ENCODE peak calls at places on chromosomes 13 and 19, in nine cellular contexts. E, B, A, P, Q, V, G, N and M are unnamed samples.

GRCh38 chr19:1172353-1173159 is 1.5 kb downstream of the SBNO2 start:
- DNase-seq in N (no peak), Q (peak), A (no peak), B (peak), P (no peak), V (peak), E (peak), G (no peak), M (peak)

GRCh38 chr19:52188822-52189744 is 769 bp upstream of the PPP2R1A start:
- DNase-seq in P (peak), B (peak), V (no peak), N (peak), G (no peak), Q (no peak), A (no peak), E (peak), M (no peak)

GRCh38 chr13:22144806-22145205 is 473.9 kb downstream of the FGF9 start:
- DNase-seq in V (no peak), B (no peak), A (no peak), E (no peak), Q (no peak), P (no peak), N (no peak), G (no peak), M (no peak)

GRCh38 chr19:42410371-42410770 is 16.8 kb downstream of the LIPE start:
- DNase-seq in P (no peak), E (no peak), G (no peak), N (no peak), B (no peak), Q (no peak), V (no peak), A (no peak), M (no peak)

GRCh38 chr19:42042455-42043170 is 27.4 kb downstream of the GRIK5 start:
- DNase-seq in Q (no peak), P (no peak), E (no peak), N (no peak), V (no peak), A (no peak), B (no peak), G (no peak), M (no peak)

GRCh38 chr13:104286566-104287290 is 1220.5 kb upstream of the SLC10A2 start:
- DNase-seq in N (no peak), G (no peak), E (no peak), A (no peak), P (no peak), Q (peak), V (no peak), B (no peak), M (no peak)

GRCh38 chr19:662962-663681 is at the start of gene RNF126:
- DNase-seq in B (peak), G (no peak), E (peak), V (peak), Q (peak), P (peak), A (no peak), N (peak), M (peak)

GRCh38 chr13:30864352-30865130 is 41.5 kb upstream of the MEDAG start:
- DNase-seq in G (peak), A (peak), V (peak), Q (no peak), B (no peak), N (no peak), P (no peak), E (no peak), M (no peak)

GRCh38 chr19:7778081-7778480 is 15.0 kb downstream of the CLEC4M start:
- DNase-seq in N (no peak), Q (no peak), P (no peak), E (no peak), G (no peak), V (no peak), B (no peak), A (no peak), M (no peak)

GRCh38 chr19:18007605-18007938 is 398 bp upstream of the ARRDC2 start:
- DNase-seq in A (no peak), E (no peak), B (no peak), G (no peak), N (no peak), V (no peak), P (no peak), Q (no peak), M (no peak)

GRCh38 chr19:34963531-34964406 is at the start of gene ZNF792:
- DNase-seq in B (peak), Q (peak), V (peak), A (no peak), P (peak), N (no peak), G (no peak), E (peak), M (peak)

GRCh38 chr19:13172335-13173128 is 22.3 kb downstream of the IER2 start:
- DNase-seq in V (peak), N (peak), E (no peak), A (no peak), B (peak), P (no peak), Q (peak), G (no peak), M (peak)

GRCh38 chr19:7540761-7541480 is 5.4 kb downstream of the PNPLA6 start:
- DNase-seq in P (no peak), G (no peak), N (no peak), Q (peak), V (peak), B (no peak), A (no peak), E (peak), M (peak)

GRCh38 chr19:50906217-50906616 is 5.0 kb downstream of the KLK4 start:
- DNase-seq in B (peak), G (no peak), A (no peak), V (peak), P (peak), N (no peak), E (peak), Q (peak), M (peak)

DNA sequence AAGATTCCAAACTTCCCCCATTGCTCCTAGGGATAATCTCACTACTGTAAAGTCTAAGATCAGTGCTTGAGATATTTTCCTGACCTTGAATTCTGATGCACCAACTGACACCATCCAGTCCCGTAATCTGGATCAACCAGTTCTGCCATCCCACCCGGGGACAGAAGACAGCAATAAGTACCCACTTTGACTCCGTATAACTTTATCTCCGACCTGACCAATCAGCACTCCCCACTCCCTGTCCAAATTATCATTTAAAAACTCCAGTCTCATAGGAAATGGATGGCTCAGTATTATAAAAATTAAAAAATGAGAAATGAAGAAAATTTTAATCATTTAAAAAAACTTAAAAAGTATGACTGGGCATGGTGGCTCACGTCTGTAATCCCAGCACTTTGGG is 61.4 kb upstream of the ABCC4 start:
- DNase-seq in V (no peak), A (no peak), E (no peak), B (no peak), G (no peak), Q (no peak), N (no peak), P (no peak), M (no peak)
- TF ChIP-seq CTCF in V (no peak), A (no peak), E (no peak), B (no peak), G (no peak), Q (no peak), N (no peak), P (no peak), M (no peak)

GRCh38 chr13:51260154-51260553 is 38.0 kb downstream of the FAM124A start:
- DNase-seq in N (no peak), G (no peak), V (no peak), E (no peak), Q (no peak), B (no peak), A (no peak), P (no peak), M (no peak)

GRCh38 chr13:51258612-51259358 is 36.6 kb downstream of the FAM124A start:
- DNase-seq in N (no peak), P (peak), V (no peak), B (no peak), Q (no peak), G (no peak), E (peak), A (no peak), M (no peak)

GRCh38 chr13:51259359-51259645 is 37.1 kb downstream of the FAM124A start:
- DNase-seq in V (no peak), G (no peak), A (no peak), N (no peak), E (no peak), B (no peak), P (no peak), Q (no peak), M (no peak)

GRCh38 chr13:51262501-51263211 is 40.5 kb downstream of the FAM124A start:
- DNase-seq in B (no peak), N (no peak), G (no peak), V (no peak), E (peak), P (no peak), Q (no peak), A (no peak), M (no peak)

GRCh38 chr13:51261610-51262249 is 39.5 kb downstream of the FAM124A start:
- DNase-seq in E (no peak), Q (no peak), B (no peak), G (no peak), V (no peak), P (no peak), A (no peak), N (no peak), M (no peak)
- TF ChIP-seq CTCF in E (no peak), Q (no peak), B (no peak), G (no peak), V (no peak), P (no peak), A (no peak), N (no peak), M (no peak)

GRCh38 chr13:83943530-83944279 is 61.4 kb upstream of the SLITRK1 start:
- DNase-seq in N (no peak), Q (peak), E (no peak), V (no peak), G (no peak), A (no peak), P (no peak), B (no peak), M (no peak)
- TF ChIP-seq CTCF in N (no peak), Q (peak), E (no peak), V (no peak), G (no peak), A (no peak), P (no peak), B (no peak), M (no peak)

GRCh38 chr19:43759515-43759914 is 4.8 kb upstream of the SMG9 start:
- DNase-seq in G (peak), B (no peak), N (no peak), A (no peak), V (peak), E (no peak), Q (peak), P (no peak), M (peak)
- TF ChIP-seq CTCF in G (peak), B (no peak), N (no peak), A (peak), V (peak), E (no peak), Q (peak), P (peak), M (peak)

DNA sequence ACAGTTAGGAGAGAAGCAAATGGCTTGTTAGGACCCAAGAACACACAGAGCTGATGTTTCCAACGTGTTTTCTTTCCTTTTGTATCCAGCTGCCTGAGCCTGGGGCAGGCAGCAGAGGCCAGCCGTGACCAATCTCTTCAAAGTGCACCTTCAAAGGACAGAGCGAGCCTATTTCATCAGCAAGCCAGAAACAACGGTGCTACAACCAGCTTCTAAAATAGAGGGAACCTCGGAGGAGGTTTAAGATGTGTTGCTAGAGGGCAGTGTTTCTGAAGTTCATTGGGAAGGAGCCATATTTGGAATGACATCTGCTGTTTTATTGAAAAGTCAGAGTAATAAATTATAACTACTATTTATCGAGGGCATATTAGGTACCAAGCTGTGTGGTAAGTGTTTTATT is 56.2 kb upstream of the RFC3 start:
- DNase-seq in B (no peak), V (no peak), Q (peak), E (peak), G (no peak), P (peak), A (no peak), N (no peak), M (peak)
- TF ChIP-seq CTCF in B (no peak), V (peak), Q (peak), E (peak), G (peak), P (peak), A (no peak), N (no peak), M (no peak)

DNA sequence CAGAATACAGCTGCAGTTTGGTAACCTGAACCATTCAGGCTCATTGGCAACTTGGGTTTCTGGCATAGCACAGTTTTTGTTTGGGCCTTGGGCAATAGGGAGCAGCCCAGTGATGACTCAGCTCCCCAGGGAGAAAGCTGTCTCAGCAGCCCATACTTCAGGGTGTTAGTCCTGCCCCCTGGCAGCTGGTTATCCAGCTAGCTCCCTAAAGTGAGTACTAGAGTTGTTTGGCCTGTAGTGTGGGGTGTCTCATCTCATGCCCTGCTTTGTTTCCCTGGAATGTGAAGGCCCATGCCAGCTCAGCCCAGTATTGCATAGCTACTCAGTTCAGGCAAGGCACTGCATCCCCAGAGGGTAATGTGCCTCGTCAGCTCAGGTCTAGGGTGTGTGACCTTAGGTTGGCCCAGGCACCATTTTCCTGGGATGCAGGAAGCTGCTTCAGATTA is 18.2 kb upstream of the ZNF543 start:
- DNase-seq in Q (peak), A (peak), N (no peak), E (no peak), G (peak), B (no peak), P (no peak), V (peak), M (peak)
- TF ChIP-seq CTCF in Q (peak), A (no peak), N (no peak), E (no peak), G (no peak), B (no peak), P (no peak), V (no peak), M (no peak)

GRCh38 chr13:92164822-92165221 is 766.4 kb downstream of the GPC5 start:
- DNase-seq in P (no peak), N (no peak), G (no peak), E (no peak), B (no peak), A (no peak), Q (no peak), V (no peak), M (no peak)
- TF ChIP-seq CTCF in P (no peak), N (no peak), G (no peak), E (no peak), B (no peak), A (no peak), Q (no peak), V (no peak), M (no peak)

DNA sequence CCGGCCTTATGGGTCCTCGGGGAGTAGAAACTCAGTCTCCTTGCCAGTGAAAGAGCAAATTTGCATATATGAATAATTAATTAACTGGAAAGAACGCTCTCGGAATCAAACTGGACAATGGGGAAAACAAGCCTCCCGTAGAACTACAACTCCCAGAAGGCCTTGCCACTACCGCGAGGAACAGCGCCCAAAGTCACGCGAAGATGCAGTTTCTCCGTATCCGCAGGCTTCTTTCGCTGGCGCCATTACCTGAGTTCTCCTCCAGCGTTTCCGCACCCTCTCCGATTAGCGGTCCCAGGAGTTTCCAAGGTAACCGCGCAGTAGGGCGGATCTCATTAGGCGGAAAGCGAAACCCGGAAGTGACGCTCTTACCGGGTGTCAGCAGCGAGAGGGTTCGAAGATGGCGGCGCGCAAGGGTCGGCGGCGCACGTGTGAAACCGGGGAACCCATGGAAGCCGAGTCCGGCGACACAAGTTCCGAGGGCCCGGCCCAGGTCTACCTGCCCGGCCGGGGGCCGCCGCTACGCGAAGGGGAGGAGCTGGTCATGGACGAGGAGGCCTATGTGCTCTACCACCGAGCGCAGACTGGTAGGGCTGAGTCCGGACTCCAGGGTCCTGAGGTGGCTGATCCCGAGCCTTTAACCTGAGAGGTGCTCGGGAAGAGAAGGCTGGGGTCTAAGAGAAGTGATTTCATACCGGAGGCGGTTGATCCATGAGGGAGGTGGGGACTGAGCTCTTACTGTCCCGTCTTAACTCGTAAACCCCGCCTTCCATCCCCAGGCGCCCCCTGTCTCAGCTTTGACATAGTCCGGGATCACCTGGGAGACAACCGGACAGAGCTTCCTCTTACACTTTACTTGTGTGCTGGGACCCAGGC is at the start of gene GRWD1:
- DNase-seq in Q (peak), G (peak), A (peak), V (peak), N (peak), P (peak), B (peak), E (peak), M (peak)
- TF ChIP-seq CTCF in Q (peak), G (peak), A (no peak), V (no peak), N (no peak), P (peak), B (no peak), E (no peak), M (peak)